ENCODE peak calls at places on chromosomes 12 and 14, in seven cellular contexts. E is A673, N is MV-4-11, C is pancreas, U is NB4, W is mesenchymal stem cell, J is bronchial epithelial cell. S is an unnamed sample.
A peak's percentile ranks its signal among the peaks of the same experiment; 100 is the strongest.

GRCh38 chr12:88153959-88154358 is 11.9 kb downstream of the TMTC3 start:
- DNase-seq in E (peak; percentile 41), N (no peak), C (no peak), U (peak; percentile 45), W (peak; percentile 57), J (peak; percentile 35), S (no peak)

GRCh38 chr14:77892381-77892871 is 92.5 kb downstream of the ADCK1 start:
- DNase-seq in E (no peak), N (no peak), C (no peak), U (no peak), W (peak; percentile 6), J (peak; percentile 80), S (no peak)

GRCh38 chr12:66662729-66663128 is 16.1 kb downstream of the GRIP1 start:
- DNase-seq in E (no peak), N (no peak), C (no peak), U (no peak), W (peak; percentile 2), J (peak; percentile 88), S (no peak)

GRCh38 chr12:989751-990278 is 1.2 kb upstream of the ERC1 start:
- DNase-seq in E (peak; percentile 62), N (peak; percentile 38), C (no peak), U (peak; percentile 64), W (peak; percentile 86), J (peak; percentile 52), S (no peak)

GRCh38 chr12:67222302-67222701 is 46.9 kb upstream of the CAND1 start:
- DNase-seq in E (peak; percentile 60), N (no peak), C (no peak), U (peak; percentile 15), W (peak; percentile 7), J (peak; percentile 54), S (no peak)

GRCh38 chr14:64715628-64716412 is 11.6 kb downstream of the PLEKHG3 start:
- DNase-seq in E (no peak), N (no peak), C (peak; percentile 66), U (peak; percentile 28), W (peak; percentile 40), J (no peak), S (no peak)

GRCh38 chr14:58133739-58134138 is 18.3 kb downstream of the ARMH4 start:
- DNase-seq in E (no peak), N (no peak), C (no peak), U (no peak), W (peak; percentile 6), J (peak; percentile 89), S (no peak)

GRCh38 chr14:82855912-82856381 is 1322.3 kb upstream of the SEL1L start:
- DNase-seq in E (peak; percentile 74), N (peak; percentile 1), C (no peak), U (peak; percentile 40), W (peak; percentile 62), J (peak; percentile 89), S (no peak)

GRCh38 chr14:55336161-55336560 is 64.9 kb downstream of the FBXO34 start:
- DNase-seq in E (no peak), N (no peak), C (no peak), U (no peak), W (no peak), J (peak; percentile 71), S (no peak)

GRCh38 chr14:54512393-54512792 is 2.7 kb downstream of the CGRRF1 start:
- DNase-seq in E (no peak), N (no peak), C (no peak), U (no peak), W (peak; percentile 27), J (no peak), S (no peak)

GRCh38 chr14:69571879-69572633 is 2.6 kb downstream of the CCDC177 start:
- DNase-seq in E (peak; percentile 59), N (no peak), C (peak; percentile 42), U (peak; percentile 8), W (no peak), J (peak; percentile 44), S (no peak)

GRCh38 chr14:65222434-65222833 is 120.1 kb upstream of the MAX start:
- DNase-seq in E (peak; percentile 60), N (peak; percentile 36), C (peak; percentile 71), U (peak; percentile 72), W (peak; percentile 55), J (peak; percentile 55), S (peak; percentile 52)

GRCh38 chr14:67934087-67934486 is 114.5 kb downstream of the RAD51B start:
- DNase-seq in E (peak; percentile 94), N (peak; percentile 73), C (no peak), U (peak; percentile 66), W (peak; percentile 85), J (peak; percentile 78), S (peak; percentile 33)

GRCh38 chr14:61562321-61563161 is 132.8 kb upstream of the HIF1A start:
- DNase-seq in E (no peak), N (peak; percentile 90), C (no peak), U (peak; percentile 91), W (peak; percentile 100), J (peak; percentile 100), S (no peak)

GRCh38 chr12:52323416-52324067 is 2.3 kb upstream of the KRT83 start:
- DNase-seq in E (no peak), N (no peak), C (peak; percentile 5), U (no peak), W (no peak), J (no peak), S (no peak)

GRCh38 chr14:33692762-33693161 is 258.1 kb downstream of the EGLN3 start:
- DNase-seq in E (no peak), N (no peak), C (no peak), U (no peak), W (peak; percentile 66), J (peak; percentile 27), S (no peak)

GRCh38 chr14:78319826-78320635 is 149.9 kb downstream of the NRXN3 start:
- DNase-seq in E (no peak), N (no peak), C (no peak), U (no peak), W (no peak), J (no peak), S (no peak)

GRCh38 chr12:95216704-95217376 is 427 bp downstream of the FGD6 start:
- DNase-seq in E (no peak), N (no peak), C (no peak), U (no peak), W (no peak), J (no peak), S (no peak)

GRCh38 chr12:109346920-109347319 is 780 bp upstream of the MYO1H start:
- DNase-seq in E (peak; percentile 11), N (no peak), C (no peak), U (peak; percentile 36), W (no peak), J (no peak), S (no peak)

GRCh38 chr12:2378835-2379330 is 326.1 kb downstream of the CACNA1C start:
- DNase-seq in E (peak; percentile 22), N (peak; percentile 63), C (no peak), U (no peak), W (no peak), J (no peak), S (no peak)

GRCh38 chr14:59275668-59276067 is 87.2 kb downstream of the DAAM1 start:
- DNase-seq in E (peak; percentile 43), N (peak; percentile 70), C (no peak), U (peak; percentile 71), W (peak; percentile 69), J (peak; percentile 97), S (no peak)

GRCh38 chr14:64759555-64759938 is 55.3 kb downstream of the PLEKHG3 start:
- DNase-seq in E (no peak), N (no peak), C (peak; percentile 23), U (no peak), W (no peak), J (no peak), S (no peak)

GRCh38 chr12:20624718-20625117 is 70.4 kb upstream of the SLCO1C1 start:
- DNase-seq in E (peak; percentile 29), N (no peak), C (no peak), U (no peak), W (peak; percentile 65), J (peak; percentile 25), S (no peak)

GRCh38 chr14:78758333-78758732 is 588.2 kb downstream of the NRXN3 start:
- DNase-seq in E (peak; percentile 56), N (peak; percentile 25), C (no peak), U (peak; percentile 42), W (peak; percentile 3), J (peak; percentile 63), S (no peak)

S was measured in lung.